ENCODE peak calls at places on chromosome 14, in eight cellular contexts. T, G, A, C, P, K, B and U are unnamed samples.

GRCh38 chr14:59271734-59272133 is 83.3 kb downstream of the DAAM1 start:
- DNase-seq in T (no peak), G (no peak), A (no peak), C (no peak), P (no peak), K (no peak), B (no peak), U (no peak)

GRCh38 chr14:47917344-47917954 is 242.0 kb upstream of the MDGA2 start:
- DNase-seq in T (peak; percentile 34), G (peak; percentile 25), A (no peak), C (no peak), P (no peak), K (peak; percentile 35), B (peak; percentile 20), U (no peak)

GRCh38 chr14:58813745-58814144 is 176.0 kb downstream of the DACT1 start:
- DNase-seq in T (no peak), G (no peak), A (no peak), C (no peak), P (no peak), K (no peak), B (no peak), U (no peak)

GRCh38 chr14:45679852-45680251 is 426.9 kb upstream of the MIS18BP1 start:
- DNase-seq in T (no peak), G (no peak), A (peak; percentile 46), C (no peak), P (no peak), K (peak; percentile 92), B (peak; percentile 8), U (peak; percentile 81)

GRCh38 chr14:101889898-101890297 is 74.5 kb upstream of the DYNC1H1 start:
- DNase-seq in T (no peak), G (no peak), A (no peak), C (no peak), P (peak; percentile 16), K (no peak), B (no peak), U (no peak)

GRCh38 chr14:58100735-58101368 is 51.2 kb downstream of the ARMH4 start:
- DNase-seq in T (no peak), G (no peak), A (no peak), C (no peak), P (no peak), K (peak; percentile 80), B (peak; percentile 89), U (no peak)

GRCh38 chr14:81219821-81220487 is 805 bp downstream of the GTF2A1 start:
- DNase-seq in T (peak; percentile 78), G (peak; percentile 68), A (no peak), C (peak; percentile 79), P (peak; percentile 34), K (no peak), B (peak; percentile 2), U (no peak)

GRCh38 chr14:77659822-77660221 is 43.4 kb upstream of the SPTLC2 start:
- DNase-seq in T (no peak), G (no peak), A (no peak), C (no peak), P (no peak), K (no peak), B (no peak), U (no peak)

GRCh38 chr14:96198430-96199133 is 6.1 kb upstream of the BDKRB2 start:
- DNase-seq in T (no peak), G (no peak), A (no peak), C (no peak), P (no peak), K (peak; percentile 2), B (no peak), U (no peak)

GRCh38 chr14:65751510-65751909 is 339.0 kb downstream of the FUT8 start:
- DNase-seq in T (peak; percentile 13), G (no peak), A (no peak), C (no peak), P (no peak), K (no peak), B (no peak), U (no peak)

GRCh38 chr14:101276309-101277091 is 284.8 kb upstream of the DIO3 start:
- DNase-seq in T (no peak), G (no peak), A (no peak), C (no peak), P (no peak), K (no peak), B (no peak), U (no peak)

GRCh38 chr14:29085546-29085945 is 319.0 kb downstream of the FOXG1 start:
- DNase-seq in T (peak; percentile 49), G (peak; percentile 7), A (no peak), C (no peak), P (no peak), K (no peak), B (no peak), U (no peak)

GRCh38 chr14:86115972-86116371 is 586.0 kb downstream of the FLRT2 start:
- DNase-seq in T (no peak), G (no peak), A (no peak), C (no peak), P (no peak), K (no peak), B (no peak), U (no peak)

GRCh38 chr14:75141967-75142366 is 15.1 kb upstream of the NEK9 start:
- DNase-seq in T (peak; percentile 24), G (peak; percentile 57), A (no peak), C (no peak), P (no peak), K (peak; percentile 50), B (peak; percentile 38), U (no peak)

GRCh38 chr14:71423481-71423880 is 508.7 kb upstream of the RGS6 start:
- DNase-seq in T (no peak), G (no peak), A (no peak), C (no peak), P (no peak), K (no peak), B (no peak), U (no peak)

GRCh38 chr14:37466623-37467088 is 128.4 kb downstream of the FOXA1 start:
- DNase-seq in T (no peak), G (no peak), A (peak; percentile 6), C (no peak), P (peak; percentile 27), K (no peak), B (no peak), U (no peak)

GRCh38 chr14:31829256-31829923 is 247.7 kb upstream of the ARHGAP5 start:
- DNase-seq in T (peak; percentile 6), G (no peak), A (no peak), C (no peak), P (no peak), K (peak; percentile 82), B (peak; percentile 81), U (no peak)

GRCh38 chr14:23575086-23575485 is 3.5 kb downstream of the JPH4 start:
- DNase-seq in T (no peak), G (peak; percentile 30), A (no peak), C (no peak), P (no peak), K (no peak), B (no peak), U (no peak)

GRCh38 chr14:22482085-22482694 is 106.8 kb downstream of the DAD1 start:
- DNase-seq in T (no peak), G (no peak), A (no peak), C (no peak), P (no peak), K (no peak), B (no peak), U (no peak)
- H3K4me3 ChIP-seq in T (no peak overlapping the region), G (no peak overlapping the region), A (no peak overlapping the region), C (no peak overlapping the region), P (no peak overlapping the region), K (no peak overlapping the region), B (no peak overlapping the region), U (no peak overlapping the region)

GRCh38 chr14:93940437-93940836 is 13.3 kb downstream of the FAM181A start:
- DNase-seq in T (no peak), G (no peak), A (no peak), C (peak; percentile 30), P (no peak), K (no peak), B (no peak), U (no peak)

GRCh38 chr14:93941293-93941910 is 14.3 kb downstream of the FAM181A start:
- DNase-seq in T (no peak), G (peak; percentile 49), A (peak; percentile 59), C (peak; percentile 66), P (no peak), K (peak; percentile 85), B (peak; percentile 80), U (no peak)

GRCh38 chr14:93937519-93937918 is 10.4 kb downstream of the FAM181A start:
- DNase-seq in T (no peak), G (no peak), A (no peak), C (peak; percentile 89), P (no peak), K (no peak), B (no peak), U (no peak)

GRCh38 chr14:93938766-93939303 is 11.7 kb downstream of the FAM181A start:
- DNase-seq in T (no peak), G (no peak), A (no peak), C (no peak), P (no peak), K (no peak), B (no peak), U (no peak)

GRCh38 chr14:93939304-93940229 is 12.4 kb downstream of the FAM181A start:
- DNase-seq in T (peak; percentile 93), G (peak; percentile 99), A (no peak), C (peak; percentile 92), P (peak; percentile 85), K (peak; percentile 62), B (peak; percentile 61), U (no peak)
- H3K4me3 ChIP-seq in T (peak overlapping the region; percentile 31), G (peak overlapping the region; percentile 41), A (peak overlapping the region; percentile 33), C (no peak overlapping the region), P (peak overlapping the region; percentile 26), K (no peak overlapping the region), B (peak overlapping the region; percentile 26), U (peak overlapping the region; percentile 12)

GRCh38 chr14:52055215-52055614 is 13.6 kb downstream of the NID2 start:
- DNase-seq in T (no peak), G (no peak), A (no peak), C (no peak), P (no peak), K (no peak), B (no peak), U (no peak)
- H3K4me3 ChIP-seq in T (no peak overlapping the region), G (no peak overlapping the region), A (no peak overlapping the region), C (no peak overlapping the region), P (no peak overlapping the region), K (no peak overlapping the region), B (no peak overlapping the region), U (no peak overlapping the region)

DNA sequence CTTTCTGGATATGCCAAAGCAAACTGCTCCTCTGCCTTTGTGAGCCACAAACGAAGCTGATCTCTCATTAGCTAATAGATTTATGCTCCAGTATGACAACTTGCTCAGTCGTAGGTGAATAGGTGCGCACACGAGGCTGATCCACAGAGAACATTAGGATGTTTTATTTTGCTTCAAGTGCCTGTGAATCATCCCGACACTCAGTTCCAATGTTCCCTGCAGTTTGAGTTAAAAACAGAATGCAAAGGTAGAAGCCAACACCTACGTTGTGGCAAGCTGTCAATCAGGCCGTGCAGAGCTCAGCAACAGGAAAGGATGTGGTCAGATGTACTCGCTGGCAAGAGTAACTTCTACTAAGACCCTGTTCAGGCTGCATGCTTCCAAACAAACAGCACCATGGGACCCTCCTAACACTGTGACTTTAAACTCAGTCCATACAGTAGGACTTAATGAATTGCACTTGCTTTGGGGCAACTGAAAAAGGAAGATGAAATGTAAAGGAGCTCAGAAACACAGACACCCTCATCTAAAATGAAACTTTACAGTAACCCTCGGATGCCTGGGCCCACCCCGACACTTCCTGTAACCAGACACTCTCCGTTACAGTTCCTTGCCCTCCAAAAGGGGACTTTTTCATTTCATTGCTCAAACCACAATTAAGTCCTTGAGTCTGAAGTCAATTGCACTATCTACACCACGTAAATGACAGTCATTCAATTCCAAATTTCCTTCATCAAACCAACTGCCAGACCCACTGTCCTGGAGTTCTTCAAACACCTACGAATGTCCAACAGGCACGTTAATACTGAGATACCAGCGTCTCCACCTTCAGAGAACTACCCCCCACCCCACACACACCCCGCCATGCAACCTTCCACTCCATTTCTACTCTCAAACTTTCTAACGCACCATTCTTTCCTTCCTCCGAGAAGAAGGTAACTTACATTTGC is 1.6 kb downstream of the CCDC88C start:
- DNase-seq in T (no peak), G (no peak), A (no peak), C (no peak), P (peak; percentile 54), K (no peak), B (no peak), U (no peak)
- H3K4me3 ChIP-seq in T (peak overlapping the region; percentile 69), G (peak overlapping the region; percentile 83), A (peak overlapping the region; percentile 74), C (peak overlapping the region; percentile 66), P (peak overlapping the region; percentile 92), K (peak overlapping the region; percentile 40), B (no peak overlapping the region), U (peak overlapping the region; percentile 64)